ENCODE peak calls at places on chromosomes 6 and 20, in eight cellular contexts. Y is uterus, C is right lobe of liver, E is SJSA1, L is left lung, Q is DND-41, M is GM23338, R is GM23248. B is an unnamed sample. For H3K36me3 and H3K4me1, the result is how much of the 10 kb centered on the place peaks cover.

GRCh38 chr20:58393299-58393698 is 4.3 kb downstream of the VAPB start:
- DNase-seq in E (peak), Y (no peak), C (no peak), L (no peak), Q (no peak), M (no peak), R (peak), B (no peak)

GRCh38 chr20:17403496-17403895 is 127.7 kb downstream of the BFSP1 start:
- DNase-seq in Q (no peak), E (no peak), L (no peak), Y (no peak), M (no peak), C (no peak), R (no peak), B (no peak)

GRCh38 chr20:61331542-61331941 is 79.5 kb downstream of the CDH4 start:
- DNase-seq in C (peak), Y (no peak), E (no peak), Q (no peak), L (no peak), M (no peak), R (no peak), B (no peak)

GRCh38 chr6:151389640-151390275 is 1.6 kb downstream of the ZBTB2 start:
- DNase-seq in Y (peak), Q (peak), E (peak), C (peak), R (peak), L (no peak), M (peak), B (peak)

GRCh38 chr6:140434761-140435160 is 1060.3 kb upstream of the CITED2 start:
- DNase-seq in Y (no peak), R (peak), M (no peak), C (no peak), E (no peak), L (no peak), Q (no peak), B (no peak)

GRCh38 chr20:62892348-62893304 is 31.0 kb upstream of the TCFL5 start:
- DNase-seq in E (no peak), L (no peak), R (no peak), Y (no peak), C (no peak), Q (no peak), M (no peak), B (no peak)

GRCh38 chr20:39986231-39986904 is 702.7 kb downstream of the MAFB start:
- DNase-seq in Q (no peak), L (peak), E (peak), Y (peak), C (peak), R (peak), M (peak), B (no peak)

GRCh38 chr6:158459726-158460125 is 100.2 kb upstream of the TMEM181 start:
- DNase-seq in R (no peak), Q (no peak), C (no peak), L (no peak), Y (no peak), M (no peak), E (no peak), B (no peak)

GRCh38 chr6:163751032-163751525 is 336.6 kb downstream of the QKI start:
- DNase-seq in L (no peak), Q (no peak), Y (no peak), R (no peak), M (no peak), E (no peak), C (no peak), B (no peak)

GRCh38 chr6:113649276-113649675 is 207.9 kb upstream of the MARCKS start:
- DNase-seq in L (no peak), R (no peak), C (no peak), Y (no peak), M (no peak), E (no peak), Q (no peak), B (no peak)

GRCh38 chr6:114355300-114355699 is 12.5 kb upstream of the HS3ST5 start:
- DNase-seq in L (no peak), Y (no peak), C (no peak), E (no peak), M (no peak), Q (no peak), R (no peak), B (no peak)

GRCh38 chr6:47428746-47429664 is 48.6 kb upstream of the CD2AP start:
- DNase-seq in Q (no peak), L (no peak), C (no peak), R (no peak), E (no peak), M (peak), Y (no peak), B (no peak)

GRCh38 chr6:29947292-29947980 is 5.1 kb downstream of the HLA-A start:
- DNase-seq in M (no peak), Q (no peak), Y (no peak), L (no peak), R (no peak), E (no peak), C (no peak), B (peak)

GRCh38 chr6:8195040-8195713 is 92.8 kb upstream of the EEF1E1 start:
- DNase-seq in Q (peak), Y (no peak), C (no peak), R (peak), L (no peak), M (peak), E (peak), B (no peak)

GRCh38 chr6:31690231-31691077 is 9.6 kb upstream of the LY6G5C start:
- DNase-seq in Q (no peak), L (no peak), R (no peak), E (no peak), M (no peak), C (no peak), Y (no peak), B (no peak)

GRCh38 chr6:108737594-108738546 is 110.4 kb upstream of the ARMC2 start:
- DNase-seq in Y (peak), C (no peak), E (peak), M (no peak), Q (no peak), R (peak), L (no peak), B (no peak)

GRCh38 chr6:33144373-33144772 is 47.9 kb downstream of the COL11A2 start:
- DNase-seq in C (no peak), Y (no peak), M (no peak), E (no peak), L (no peak), Q (no peak), R (peak), B (no peak)

GRCh38 chr6:108738684-108739406 is 109.4 kb upstream of the ARMC2 start:
- DNase-seq in L (no peak), Y (no peak), C (no peak), R (no peak), E (no peak), Q (no peak), M (no peak), B (no peak)

GRCh38 chr20:5216663-5217062 is 89.9 kb downstream of the CDS2 start:
- DNase-seq in Y (no peak), M (peak), Q (no peak), R (no peak), C (peak), E (no peak), L (no peak), B (no peak)

GRCh38 chr6:125346143-125346925 is 44.6 kb upstream of the HDDC2 start:
- DNase-seq in R (no peak), Q (no peak), Y (no peak), M (peak), L (no peak), C (no peak), E (no peak), B (no peak)

GRCh38 chr6:15331143-15331542 is 85.3 kb downstream of the JARID2 start:
- DNase-seq in E (peak), M (no peak), C (peak), R (peak), Q (no peak), L (no peak), Y (no peak), B (no peak)

GRCh38 chr20:38125157-38126056 is 39.7 kb downstream of the TGM2 start:
- DNase-seq in Y (peak), C (peak), Q (no peak), M (no peak), R (no peak), L (no peak), E (peak), B (no peak)

GRCh38 chr6:157314705-157315321 is 8.5 kb downstream of the TMEM242 start:
- DNase-seq in M (peak), Q (peak), L (no peak), C (no peak), R (peak), Y (no peak), E (peak), B (peak)

GRCh38 chr6:9646346-9647042 is 768.4 kb downstream of the TFAP2A start:
- DNase-seq in C (no peak), E (no peak), R (peak), Q (no peak), M (peak), Y (no peak), L (no peak), B (no peak)

GRCh38 chr6:21666200-21666671 is 72.7 kb downstream of the SOX4 start:
- DNase-seq in Q (peak), C (no peak), E (peak), Y (peak), M (peak), L (no peak), R (peak), B (no peak)

GRCh38 chr6:111615916-111616612 is 10.4 kb upstream of the TRAF3IP2 start:
- DNase-seq in Q (no peak), C (no peak), Y (no peak), R (no peak), M (no peak), E (no peak), L (no peak), B (no peak)

GRCh38 chr6:111805511-111806181 is 67.6 kb downstream of the FYN start:
- DNase-seq in E (peak), L (no peak), C (no peak), R (peak), Y (no peak), M (no peak), Q (no peak), B (no peak)

GRCh38 chr6:51292659-51293058 is 474.0 kb downstream of the TFAP2B start:
- DNase-seq in Q (no peak), M (no peak), E (peak), R (peak), Y (no peak), C (no peak), L (no peak), B (no peak)

GRCh38 chr6:119310486-119311036 is 39.0 kb downstream of the MAN1A1 start:
- DNase-seq in L (no peak), Y (no peak), M (no peak), C (no peak), E (no peak), Q (no peak), R (no peak), B (no peak)

GRCh38 chr6:156976144-156977088 is 199.2 kb downstream of the ARID1B start:
- DNase-seq in E (no peak), R (peak), Y (no peak), M (peak), Q (no peak), L (no peak), C (no peak), B (no peak)

GRCh38 chr20:16551601-16552419 is 21.4 kb downstream of the KIF16B start:
- DNase-seq in L (no peak), C (no peak), E (no peak), M (no peak), Y (no peak), Q (no peak), R (no peak), B (no peak)

GRCh38 chr6:16355699-16356481 is 117.5 kb downstream of the GMPR start:
- DNase-seq in Y (no peak), E (peak), M (peak), L (no peak), Q (no peak), C (no peak), R (peak), B (no peak)

GRCh38 chr6:166942393-166943168 is 13.8 kb downstream of the RNASET2 start:
- DNase-seq in Y (no peak), R (no peak), Q (no peak), L (no peak), M (no peak), C (no peak), E (no peak), B (no peak)

GRCh38 chr6:15663057-15663638 is 320 bp upstream of the DTNBP1 start:
- DNase-seq in Y (no peak), L (no peak), R (peak), Q (no peak), E (peak), M (no peak), C (no peak), B (no peak)

GRCh38 chr20:62607366-62608217 is 34.7 kb upstream of the SLCO4A1 start:
- DNase-seq in Q (no peak), L (peak), M (no peak), C (no peak), Y (no peak), E (no peak), R (no peak), B (no peak)

GRCh38 chr6:122322824-122323223 is 76.6 kb upstream of the HSF2 start:
- DNase-seq in L (no peak), R (peak), M (no peak), E (no peak), Y (no peak), C (no peak), Q (no peak), B (no peak)

GRCh38 chr6:7085911-7086310 is 21.9 kb upstream of the RREB1 start:
- DNase-seq in R (peak), M (no peak), Y (peak), Q (peak), L (no peak), E (peak), C (peak), B (no peak)

GRCh38 chr6:7568021-7568420 is 22.0 kb upstream of the SNRNP48 start:
- DNase-seq in R (peak), Y (no peak), L (no peak), E (no peak), Q (no peak), C (no peak), M (no peak), B (no peak)

GRCh38 chr6:52998603-52999002 is 3.5 kb upstream of the GSTA4 start:
- DNase-seq in C (no peak), L (no peak), E (no peak), Q (no peak), Y (no peak), M (no peak), R (no peak), B (no peak)

GRCh38 chr20:36924167-36925045 is 27.1 kb downstream of the SAMHD1 start:
- DNase-seq in E (no peak), Q (no peak), L (no peak), M (no peak), R (no peak), Y (no peak), C (no peak), B (no peak)

GRCh38 chr20:36927704-36928103 is 23.8 kb downstream of the SAMHD1 start:
- DNase-seq in M (no peak), E (no peak), C (peak), Q (no peak), Y (no peak), L (no peak), R (no peak), B (no peak)

GRCh38 chr20:36925234-36925633 is 26.3 kb downstream of the SAMHD1 start:
- DNase-seq in R (no peak), L (no peak), Q (no peak), Y (no peak), C (no peak), E (no peak), M (no peak), B (no peak)

GRCh38 chr20:36929290-36929689 is 22.2 kb downstream of the SAMHD1 start:
- DNase-seq in Y (no peak), M (no peak), R (peak), C (no peak), Q (no peak), E (no peak), L (no peak), B (no peak)

GRCh38 chr20:36926653-36927200 is 24.8 kb downstream of the SAMHD1 start:
- DNase-seq in M (no peak), Q (no peak), C (no peak), E (no peak), L (no peak), R (no peak), Y (no peak), B (no peak)
- H3K36me3 ChIP-seq in M (under half), Q (under half), C (under half), E (under half), L (half or more), R (under half), Y (under half), B (under half)

GRCh38 chr6:106514281-106514885 is 114.9 kb downstream of the RTN4IP1 start:
- DNase-seq in C (no peak), Q (no peak), R (no peak), M (no peak), L (no peak), Y (no peak), E (no peak), B (no peak)
- H3K4me1 ChIP-seq in C (under half), Q (half or more), R (under half), M (under half), L (under half), Y (under half), E (under half), B (half or more)

DNA sequence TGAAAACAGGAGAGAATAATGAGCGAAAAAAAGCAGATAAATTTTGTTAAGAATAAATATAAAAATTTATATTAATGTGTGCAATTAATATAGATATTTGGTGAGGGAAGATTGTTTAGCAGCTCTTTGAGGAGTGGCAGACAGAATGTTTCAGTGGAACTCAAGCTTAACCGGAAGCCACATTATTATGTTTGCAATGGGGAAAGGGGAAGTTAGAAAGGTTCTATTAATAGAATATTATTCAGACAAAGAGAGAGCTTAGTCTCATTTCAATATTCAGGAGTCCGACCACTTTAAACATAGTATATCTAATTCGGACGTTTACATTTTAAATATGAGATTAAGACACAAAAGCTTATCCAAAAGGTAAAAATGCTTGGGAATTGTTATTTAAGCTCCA is 81.6 kb upstream of the KHDRBS2 start:
- DNase-seq in M (no peak), Y (no peak), C (no peak), R (no peak), Q (no peak), E (no peak), L (no peak), B (no peak)
- H3K36me3 ChIP-seq in M (under half), Y (under half), C (under half), R (under half), Q (under half), E (under half), L (under half), B (under half)

DNA sequence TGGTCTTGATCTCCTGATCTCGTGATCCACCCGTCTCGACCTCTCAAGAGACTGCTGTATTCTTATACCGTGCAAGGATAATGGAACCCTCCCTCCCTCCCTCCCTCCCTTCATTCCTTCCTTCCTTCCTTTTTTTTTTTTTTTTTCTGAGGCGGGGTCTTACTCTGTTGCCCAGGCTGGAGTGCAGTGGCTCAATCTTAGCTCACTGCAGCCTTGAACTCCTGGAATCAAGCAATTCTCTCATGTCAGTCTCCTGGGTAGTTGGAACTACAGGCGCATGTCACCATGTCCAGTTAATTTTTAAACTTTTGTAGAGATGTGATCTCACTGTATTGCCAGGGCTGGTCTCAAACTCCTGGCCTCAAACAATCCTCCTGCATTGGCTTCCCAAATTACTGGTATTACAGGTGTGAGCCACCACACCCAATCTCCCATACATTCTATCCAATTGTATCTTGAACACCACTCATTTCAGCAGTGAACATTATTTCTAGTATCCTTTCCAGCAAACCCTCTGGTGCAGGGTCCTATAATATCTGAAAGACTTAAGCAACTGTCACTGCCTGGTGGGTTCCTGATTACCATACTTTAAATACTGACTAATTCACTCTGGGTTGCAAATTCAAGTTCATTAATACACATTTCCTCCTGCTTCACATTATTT is 210.0 kb upstream of the ZNF217 start:
- DNase-seq in Q (no peak), L (no peak), M (no peak), R (no peak), E (no peak), Y (no peak), C (peak), B (no peak)
- H3K4me1 ChIP-seq in Q (under half), L (under half), M (under half), R (under half), E (under half), Y (under half), C (under half), B (under half)

GRCh38 chr20:49278036-49278816 is at the start of gene ZNFX1:
- DNase-seq in C (peak), L (peak), Y (peak), M (peak), E (peak), Q (peak), R (peak), B (peak)
- H3K36me3 ChIP-seq in C (under half), L (half or more), Y (under half), M (half or more), E (half or more), Q (half or more), R (half or more), B (under half)

GRCh38 chr6:149220882-149221773 is 96.4 kb upstream of the TAB2 start:
- DNase-seq in L (no peak), M (no peak), C (no peak), E (no peak), Q (no peak), Y (no peak), R (no peak), B (no peak)

GRCh38 chr6:149224399-149224798 is 93.1 kb upstream of the TAB2 start:
- DNase-seq in R (no peak), Q (no peak), M (no peak), C (no peak), E (no peak), L (no peak), Y (no peak), B (no peak)

GRCh38 chr6:149223934-149224333 is 93.6 kb upstream of the TAB2 start:
- DNase-seq in E (no peak), R (no peak), Q (no peak), C (no peak), M (no peak), L (no peak), Y (no peak), B (no peak)

GRCh38 chr6:149223120-149223775 is 94.3 kb upstream of the TAB2 start:
- DNase-seq in Q (no peak), R (no peak), C (no peak), Y (no peak), L (no peak), M (no peak), E (no peak), B (no peak)

GRCh38 chr6:149221774-149222070 is 95.8 kb upstream of the TAB2 start:
- DNase-seq in R (peak), Q (no peak), L (no peak), C (no peak), Y (no peak), M (no peak), E (no peak), B (no peak)
- H3K4me1 ChIP-seq in R (under half), Q (under half), L (under half), C (under half), Y (under half), M (under half), E (under half), B (under half)

B was measured in CD8-positive, alpha-beta memory T cell.